ENCODE peak calls at places on chromosomes 13 and 19, in five cellular contexts. F is foreskin keratinocyte, L is cardiac muscle cell, Y is ascending aorta, D is left lung. T is an unnamed sample.

GRCh38 chr13:68727165-68727564 is 1380.5 kb upstream of the ATXN8OS start:
- DNase-seq in F (no peak), L (no peak), Y (no peak), D (no peak), T (no peak)

GRCh38 chr13:103282571-103283450 is 216.6 kb upstream of the SLC10A2 start:
- DNase-seq in D (no peak), L (peak; percentile 92), F (peak; percentile 99), Y (no peak), T (no peak)

GRCh38 chr13:113353254-113353653 is 10.7 kb downstream of the GRTP1 start:
- DNase-seq in Y (no peak), L (no peak), F (no peak), D (no peak), T (no peak)

GRCh38 chr19:19427935-19428334 is 22.5 kb downstream of the GATAD2A start:
- DNase-seq in D (no peak), Y (no peak), L (no peak), F (no peak), T (no peak)

GRCh38 chr19:24033962-24034342 is 53.0 kb upstream of the ZNF254 start:
- DNase-seq in L (peak; percentile 68), Y (no peak), D (peak; percentile 49), F (peak; percentile 37), T (peak; percentile 39)

GRCh38 chr13:26456578-26457119 is 100.8 kb upstream of the WASF3 start:
- DNase-seq in Y (no peak), D (no peak), F (no peak), L (no peak), T (no peak)

GRCh38 chr19:16594131-16594586 is 21.9 kb upstream of the SLC35E1 start:
- DNase-seq in Y (no peak), L (no peak), F (no peak), D (no peak), T (no peak)

GRCh38 chr13:45626731-45627374 is 11.3 kb upstream of the ERICH6B start:
- DNase-seq in D (no peak), L (peak; percentile 4), Y (no peak), F (no peak), T (no peak)

GRCh38 chr19:46049597-46049996 is 8.8 kb upstream of the IGFL4 start:
- DNase-seq in Y (no peak), L (no peak), D (no peak), F (no peak), T (no peak)

GRCh38 chr13:33524086-33524485 is 238.5 kb upstream of the STARD13 start:
- DNase-seq in D (no peak), L (peak; percentile 89), F (no peak), Y (no peak), T (no peak)

GRCh38 chr19:7920520-7921301 is 573 bp downstream of the SNAPC2 start:
- DNase-seq in F (peak; percentile 76), D (peak; percentile 100), L (peak; percentile 99), Y (peak; percentile 96), T (peak; percentile 99)

GRCh38 chr19:7918615-7919421 is 1.3 kb upstream of the SNAPC2 start:
- DNase-seq in D (no peak), F (no peak), L (no peak), Y (no peak), T (peak; percentile 14)

GRCh38 chr19:7921302-7921954 is 1.3 kb downstream of the SNAPC2 start:
- DNase-seq in F (no peak), L (no peak), Y (no peak), D (no peak), T (peak; percentile 31)

GRCh38 chr19:7921955-7922840 is 2.1 kb downstream of the SNAPC2 start:
- DNase-seq in Y (no peak), L (no peak), F (no peak), D (no peak), T (peak; percentile 15)

DNA sequence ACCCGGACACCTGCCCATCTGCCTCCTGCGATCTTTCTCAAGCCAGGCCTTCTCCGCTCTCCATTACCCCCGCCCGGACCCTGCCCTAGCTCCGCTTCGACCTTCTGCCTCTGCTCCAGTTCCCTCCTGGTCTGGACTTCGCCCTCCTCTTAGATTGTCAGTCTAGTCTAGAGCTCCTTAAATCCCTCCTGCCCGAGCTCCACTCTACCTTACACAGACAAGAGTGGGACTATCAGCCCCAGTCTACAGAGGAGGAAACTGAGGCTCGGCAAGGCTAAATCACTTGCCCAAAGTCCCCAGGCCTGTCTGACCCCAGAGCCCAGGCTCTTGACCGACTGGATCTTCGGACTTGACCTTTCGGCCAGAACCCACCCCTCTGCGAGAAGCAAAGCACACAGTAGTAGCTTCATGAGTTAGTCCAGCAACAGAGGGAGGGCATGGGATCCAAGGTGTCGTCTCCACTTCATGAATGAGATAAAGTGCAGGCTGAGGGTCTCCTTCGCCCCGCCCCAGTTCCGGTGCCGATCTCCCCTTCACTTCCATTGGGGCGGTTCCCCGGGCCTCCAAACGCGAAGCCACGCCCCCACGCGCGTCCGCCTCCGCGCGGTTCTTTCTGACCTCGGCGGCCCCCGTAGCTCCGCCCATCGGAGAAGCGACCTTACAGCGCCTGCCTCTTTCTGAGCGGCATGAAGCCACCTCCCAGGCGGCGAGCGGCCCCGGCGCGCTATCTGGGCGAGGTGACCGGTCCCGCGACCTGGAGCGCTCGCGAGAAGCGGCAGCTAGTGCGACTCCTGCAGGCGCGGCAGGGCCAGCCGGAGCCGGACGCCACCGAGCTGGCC is at the start of gene SNAPC2:
- DNase-seq in Y (peak; percentile 81), L (peak; percentile 97), F (peak; percentile 81), D (peak; percentile 96), T (peak; percentile 99)
- TF ChIP-seq CTCF in Y (no peak), L (no peak), F (peak; percentile 27), D (no peak), T (no peak)

GRCh38 chr13:41658057-41658642 is 200.8 kb downstream of the RGCC start:
- DNase-seq in Y (no peak), D (no peak), F (no peak), L (peak; percentile 76), T (no peak)
- TF ChIP-seq CTCF in Y (no peak), D (no peak), F (no peak), L (peak; percentile 11), T (no peak)

GRCh38 chr19:41694196-41694595 is 6.1 kb upstream of the CEACAM7 start:
- DNase-seq in F (no peak), D (no peak), Y (no peak), L (no peak), T (no peak)

GRCh38 chr19:41688687-41689086 is 617 bp upstream of the CEACAM7 start:
- DNase-seq in D (no peak), F (no peak), L (no peak), Y (no peak), T (no peak)

GRCh38 chr19:41689993-41690800 is 2.1 kb upstream of the CEACAM7 start:
- DNase-seq in L (no peak), F (no peak), D (no peak), Y (no peak), T (no peak)

GRCh38 chr19:41690801-41691065 is 2.7 kb upstream of the CEACAM7 start:
- DNase-seq in Y (no peak), F (no peak), D (no peak), L (no peak), T (no peak)

GRCh38 chr19:41691268-41691970 is 3.3 kb upstream of the CEACAM7 start:
- DNase-seq in F (no peak), L (peak; percentile 12), D (no peak), Y (no peak), T (peak; percentile 45)
- TF ChIP-seq CTCF in F (peak; percentile 66), L (peak; percentile 70), D (peak; percentile 51), Y (no peak), T (no peak)

GRCh38 chr13:28273919-28274318 is 135.6 kb downstream of the PAN3 start:
- DNase-seq in Y (no peak), D (no peak), L (peak; percentile 3), F (no peak), T (no peak)
- TF ChIP-seq CTCF in Y (no peak), D (no peak), L (no peak), F (peak; percentile 13), T (no peak)

DNA sequence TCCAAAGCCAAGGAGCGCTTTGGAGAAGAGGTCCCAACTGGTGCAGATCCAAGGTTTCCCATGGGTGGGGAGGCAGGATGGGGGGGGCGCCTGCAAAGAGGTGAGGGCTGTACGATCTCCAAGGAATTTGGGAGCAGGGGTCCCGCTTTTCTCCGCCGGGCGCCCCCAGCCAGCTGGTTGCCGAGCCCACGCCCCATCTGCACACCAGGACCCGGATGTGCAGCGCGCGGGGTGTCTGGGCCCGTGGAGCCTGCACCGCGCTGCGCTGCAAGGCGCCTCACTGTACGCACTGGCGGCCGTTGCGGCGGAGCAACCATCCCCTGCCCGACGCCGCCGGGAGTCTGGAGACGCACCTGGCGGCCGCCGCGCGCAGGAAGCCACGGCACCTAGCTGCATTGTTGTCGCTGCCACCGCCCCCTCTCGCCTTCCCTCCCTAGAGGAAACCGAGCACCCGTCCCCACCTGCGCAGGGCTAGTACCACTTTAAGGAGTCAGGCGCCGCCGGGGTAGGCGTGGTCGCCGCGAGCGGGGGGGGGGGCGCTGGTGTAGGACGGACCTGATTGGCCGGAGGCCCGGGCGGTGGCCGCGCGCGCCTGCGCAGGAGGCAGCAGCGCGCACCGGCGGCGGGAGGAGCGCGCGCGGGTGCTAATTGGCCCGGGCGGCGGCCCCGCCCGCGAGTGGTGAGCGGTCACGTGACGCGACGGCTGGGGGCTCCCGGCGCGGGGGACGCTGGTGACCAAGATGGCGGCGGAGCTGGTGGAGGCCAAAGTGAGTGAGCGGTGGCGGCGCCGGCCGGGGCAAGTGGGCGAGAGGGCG is at the start of gene PIAS4:
- DNase-seq in Y (peak; percentile 86), F (peak; percentile 72), D (peak; percentile 95), L (peak; percentile 96), T (peak; percentile 96)
- TF ChIP-seq CTCF in Y (peak; percentile 19), F (no peak), D (peak; percentile 16), L (no peak), T (no peak)

GRCh38 chr13:50215389-50215788 is 200.1 kb downstream of the KCNRG start:
- DNase-seq in F (no peak), L (no peak), Y (no peak), D (no peak), T (no peak)

GRCh38 chr13:50214514-50214913 is 199.3 kb downstream of the KCNRG start:
- DNase-seq in Y (no peak), L (no peak), F (no peak), D (no peak), T (no peak)

GRCh38 chr13:50208826-50209335 is 193.6 kb downstream of the KCNRG start:
- DNase-seq in L (peak; percentile 92), F (no peak), Y (peak; percentile 18), D (peak; percentile 74), T (peak; percentile 79)

GRCh38 chr13:50213526-50213925 is 198.3 kb downstream of the KCNRG start:
- DNase-seq in D (no peak), Y (no peak), F (no peak), L (no peak), T (no peak)

DNA sequence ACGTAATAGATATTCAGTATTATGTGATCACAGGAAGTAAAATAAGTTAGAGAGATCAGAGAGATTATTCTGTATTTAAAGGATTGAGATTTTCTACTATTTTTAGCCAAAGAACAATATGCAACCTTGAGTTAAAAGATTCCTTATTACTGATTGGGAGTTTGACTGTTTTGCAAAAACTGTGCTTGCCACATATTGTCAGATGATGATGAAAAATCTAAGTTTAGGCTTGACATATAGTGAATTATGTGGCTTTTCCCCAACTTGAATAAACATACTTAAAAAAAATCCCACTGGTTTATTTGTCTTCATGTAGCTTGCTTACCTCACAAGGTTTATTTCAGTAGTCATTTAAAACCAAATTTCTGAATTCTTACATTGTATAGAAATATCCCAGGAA is 194.4 kb downstream of the KCNRG start:
- DNase-seq in L (no peak), F (no peak), Y (no peak), D (no peak), T (no peak)
- TF ChIP-seq CTCF in L (no peak), F (no peak), Y (no peak), D (no peak), T (no peak)